ENCODE peak calls at places on chromosomes 12 and 14, in four cellular contexts. One of them, this sample, is unnamed.

GRCh38 chr12:123931686-123932321 is 40.8 kb downstream of the CCDC92 start:
- DNase-seq in cardiac muscle cell: no peak
- DNase-seq in left ventricle myocardium inferior: no peak
- DNase-seq in tibial artery: no peak
- DNase-seq in this sample: peak; percentile 13

GRCh38 chr14:104148433-104149277 is 10.3 kb downstream of the KIF26A start:
- DNase-seq in tibial artery: no peak
- DNase-seq in left ventricle myocardium inferior: peak; percentile 14
- DNase-seq in cardiac muscle cell: no peak
- DNase-seq in this sample: no peak

GRCh38 chr14:88005978-88006851 is 1.3 kb downstream of the GPR65 start:
- DNase-seq in left ventricle myocardium inferior: no peak
- DNase-seq in tibial artery: no peak
- DNase-seq in cardiac muscle cell: no peak
- DNase-seq in this sample: peak; percentile 56

GRCh38 chr14:59398841-59399240 is 66.3 kb downstream of the GPR135 start:
- DNase-seq in cardiac muscle cell: no peak
- DNase-seq in tibial artery: no peak
- DNase-seq in left ventricle myocardium inferior: no peak
- DNase-seq in this sample: no peak

GRCh38 chr14:100611811-100612480 is 24.7 kb upstream of the BEGAIN start:
- DNase-seq in left ventricle myocardium inferior: no peak
- DNase-seq in cardiac muscle cell: no peak
- DNase-seq in tibial artery: peak; percentile 48
- DNase-seq in this sample: no peak

GRCh38 chr14:31208546-31209424 is 1.2 kb upstream of the HECTD1 start:
- DNase-seq in cardiac muscle cell: no peak
- DNase-seq in left ventricle myocardium inferior: no peak
- DNase-seq in tibial artery: no peak
- DNase-seq in this sample: no peak

GRCh38 chr12:49827351-49828099 is 688 bp downstream of the NCKAP5L start:
- DNase-seq in tibial artery: peak; percentile 83
- DNase-seq in cardiac muscle cell: peak; percentile 83
- DNase-seq in left ventricle myocardium inferior: peak; percentile 79
- DNase-seq in this sample: peak; percentile 27

GRCh38 chr14:21711360-21711961 is 37.8 kb upstream of the OR4E1 start:
- DNase-seq in cardiac muscle cell: peak; percentile 69
- DNase-seq in tibial artery: no peak
- DNase-seq in left ventricle myocardium inferior: no peak
- DNase-seq in this sample: no peak

GRCh38 chr14:80054020-80054419 is 157.3 kb downstream of the DIO2 start:
- DNase-seq in tibial artery: no peak
- DNase-seq in left ventricle myocardium inferior: no peak
- DNase-seq in cardiac muscle cell: no peak
- DNase-seq in this sample: no peak

GRCh38 chr14:77064535-77065178 is 33.4 kb upstream of the CIPC start:
- DNase-seq in tibial artery: no peak
- DNase-seq in cardiac muscle cell: no peak
- DNase-seq in left ventricle myocardium inferior: no peak
- DNase-seq in this sample: no peak

GRCh38 chr12:92080390-92081285 is 65.0 kb downstream of the BTG1 start:
- DNase-seq in left ventricle myocardium inferior: no peak
- DNase-seq in tibial artery: no peak
- DNase-seq in cardiac muscle cell: peak; percentile 61
- DNase-seq in this sample: no peak

GRCh38 chr14:36524220-36524837 is 4.3 kb upstream of the NKX2-1 start:
- DNase-seq in tibial artery: no peak
- DNase-seq in cardiac muscle cell: no peak
- DNase-seq in left ventricle myocardium inferior: no peak
- DNase-seq in this sample: no peak

GRCh38 chr14:81516941-81517797 is 16.5 kb downstream of the SEL1L start:
- DNase-seq in left ventricle myocardium inferior: no peak
- DNase-seq in tibial artery: no peak
- DNase-seq in cardiac muscle cell: peak; percentile 87
- DNase-seq in this sample: no peak

GRCh38 chr14:105491366-105492006 is 440 bp downstream of the TEDC1 start:
- DNase-seq in cardiac muscle cell: peak; percentile 32
- DNase-seq in tibial artery: peak; percentile 85
- DNase-seq in left ventricle myocardium inferior: peak; percentile 67
- DNase-seq in this sample: peak; percentile 93

GRCh38 chr12:977163-977562 is 13.9 kb upstream of the ERC1 start:
- DNase-seq in cardiac muscle cell: no peak
- DNase-seq in tibial artery: no peak
- DNase-seq in left ventricle myocardium inferior: no peak
- DNase-seq in this sample: no peak

GRCh38 chr12:95943231-95943842 is at the start of gene AMDHD1:
- DNase-seq in left ventricle myocardium inferior: peak; percentile 44
- DNase-seq in tibial artery: peak; percentile 69
- DNase-seq in cardiac muscle cell: peak; percentile 55
- DNase-seq in this sample: peak; percentile 39

GRCh38 chr12:115208098-115208497 is 524.1 kb upstream of the TBX3 start:
- DNase-seq in cardiac muscle cell: no peak
- DNase-seq in left ventricle myocardium inferior: no peak
- DNase-seq in tibial artery: no peak
- DNase-seq in this sample: no peak

GRCh38 chr12:28027947-28028724 is 55.6 kb upstream of the PTHLH start:
- DNase-seq in cardiac muscle cell: peak; percentile 26
- DNase-seq in tibial artery: no peak
- DNase-seq in left ventricle myocardium inferior: no peak
- DNase-seq in this sample: no peak

GRCh38 chr12:3218150-3218845 is 141.1 kb downstream of the TSPAN9 start:
- DNase-seq in cardiac muscle cell: peak; percentile 89
- DNase-seq in left ventricle myocardium inferior: peak; percentile 85
- DNase-seq in tibial artery: peak; percentile 95
- DNase-seq in this sample: no peak

GRCh38 chr14:87847216-87847615 is 145.8 kb downstream of the GALC start:
- DNase-seq in cardiac muscle cell: no peak
- DNase-seq in tibial artery: no peak
- DNase-seq in left ventricle myocardium inferior: no peak
- DNase-seq in this sample: no peak

GRCh38 chr14:68683326-68683725 is 109.5 kb downstream of the ZFP36L1 start:
- DNase-seq in cardiac muscle cell: peak; percentile 38
- DNase-seq in left ventricle myocardium inferior: no peak
- DNase-seq in tibial artery: peak; percentile 67
- DNase-seq in this sample: no peak

GRCh38 chr14:61168126-61168525 is 113.0 kb downstream of the TMEM30B start:
- DNase-seq in cardiac muscle cell: no peak
- DNase-seq in tibial artery: no peak
- DNase-seq in left ventricle myocardium inferior: no peak
- DNase-seq in this sample: no peak

GRCh38 chr12:20476551-20476950 is 108.2 kb downstream of the PDE3A start:
- DNase-seq in tibial artery: no peak
- DNase-seq in left ventricle myocardium inferior: no peak
- DNase-seq in cardiac muscle cell: no peak
- DNase-seq in this sample: no peak

GRCh38 chr14:20578325-20578724 is 9.5 kb downstream of the RNASE11 start:
- DNase-seq in cardiac muscle cell: no peak
- DNase-seq in left ventricle myocardium inferior: no peak
- DNase-seq in tibial artery: no peak
- DNase-seq in this sample: no peak

GRCh38 chr12:26627335-26627734 is 205.7 kb downstream of the ITPR2 start:
- DNase-seq in tibial artery: no peak
- DNase-seq in left ventricle myocardium inferior: no peak
- DNase-seq in cardiac muscle cell: peak; percentile 41
- DNase-seq in this sample: no peak

GRCh38 chr12:51827925-51828818 is 20.3 kb downstream of the FIGNL2 start:
- DNase-seq in cardiac muscle cell: peak; percentile 46
- DNase-seq in tibial artery: no peak
- DNase-seq in left ventricle myocardium inferior: no peak
- DNase-seq in this sample: no peak

GRCh38 chr14:96567289-96567899 is 65.2 kb downstream of the PAPOLA start:
- DNase-seq in cardiac muscle cell: peak; percentile 65
- DNase-seq in tibial artery: no peak
- DNase-seq in left ventricle myocardium inferior: no peak
- DNase-seq in this sample: no peak

GRCh38 chr14:76918751-76919421 is 92.7 kb downstream of the LRRC74A start:
- DNase-seq in left ventricle myocardium inferior: peak; percentile 95
- DNase-seq in cardiac muscle cell: peak; percentile 99
- DNase-seq in tibial artery: peak; percentile 100
- DNase-seq in this sample: no peak

GRCh38 chr12:131090254-131091210 is 136.8 kb downstream of the ADGRD1 start:
- DNase-seq in cardiac muscle cell: no peak
- DNase-seq in left ventricle myocardium inferior: no peak
- DNase-seq in tibial artery: no peak
- DNase-seq in this sample: no peak

GRCh38 chr12:45912774-45913173 is 77.6 kb downstream of the SCAF11 start:
- DNase-seq in tibial artery: no peak
- DNase-seq in left ventricle myocardium inferior: no peak
- DNase-seq in cardiac muscle cell: no peak
- DNase-seq in this sample: no peak

GRCh38 chr12:79127268-79127895 is 262.8 kb downstream of the SYT1 start:
- DNase-seq in tibial artery: no peak
- DNase-seq in cardiac muscle cell: peak; percentile 86
- DNase-seq in left ventricle myocardium inferior: no peak
- DNase-seq in this sample: no peak

GRCh38 chr12:47705239-47705570 is 625 bp downstream of the RPAP3 start:
- DNase-seq in cardiac muscle cell: no peak
- DNase-seq in left ventricle myocardium inferior: no peak
- DNase-seq in tibial artery: no peak
- DNase-seq in this sample: no peak

GRCh38 chr12:92912052-92912451 is 17.0 kb downstream of the EEA1 start:
- DNase-seq in left ventricle myocardium inferior: no peak
- DNase-seq in cardiac muscle cell: no peak
- DNase-seq in tibial artery: no peak
- DNase-seq in this sample: no peak

GRCh38 chr14:100662850-100663527 is 63.7 kb upstream of the DLK1 start:
- DNase-seq in tibial artery: no peak
- DNase-seq in cardiac muscle cell: peak; percentile 71
- DNase-seq in left ventricle myocardium inferior: peak; percentile 59
- DNase-seq in this sample: peak; percentile 22

GRCh38 chr12:20044836-20045235 is 323.5 kb upstream of the PDE3A start:
- DNase-seq in cardiac muscle cell: peak; percentile 62
- DNase-seq in left ventricle myocardium inferior: no peak
- DNase-seq in tibial artery: no peak
- DNase-seq in this sample: no peak

GRCh38 chr12:120834489-120835303 is 69.5 kb downstream of the SPPL3 start:
- DNase-seq in cardiac muscle cell: no peak
- DNase-seq in tibial artery: no peak
- DNase-seq in left ventricle myocardium inferior: no peak
- DNase-seq in this sample: no peak
- H3K4me1 ChIP-seq in cardiac muscle cell: peaks cover 73% of the 10 kb centered on the region
- H3K4me1 ChIP-seq in tibial artery: peaks cover 38% of the 10 kb centered on the region
- H3K4me1 ChIP-seq in left ventricle myocardium inferior: peaks cover 78% of the 10 kb centered on the region
- H3K4me1 ChIP-seq in this sample: peaks cover 3% of the 10 kb centered on the region

GRCh38 chr14:75323571-75323970 is 44.9 kb downstream of the FOS start:
- DNase-seq in left ventricle myocardium inferior: no peak
- DNase-seq in tibial artery: no peak
- DNase-seq in cardiac muscle cell: no peak
- DNase-seq in this sample: no peak

GRCh38 chr14:75322746-75323145 is 44.1 kb downstream of the FOS start:
- DNase-seq in left ventricle myocardium inferior: no peak
- DNase-seq in cardiac muscle cell: no peak
- DNase-seq in tibial artery: no peak
- DNase-seq in this sample: no peak

GRCh38 chr14:75334191-75335051 is 55.8 kb downstream of the FOS start:
- DNase-seq in tibial artery: no peak
- DNase-seq in left ventricle myocardium inferior: peak; percentile 60
- DNase-seq in cardiac muscle cell: peak; percentile 32
- DNase-seq in this sample: peak; percentile 18

GRCh38 chr14:75333523-75334190 is 55.0 kb downstream of the FOS start:
- DNase-seq in tibial artery: no peak
- DNase-seq in cardiac muscle cell: no peak
- DNase-seq in left ventricle myocardium inferior: no peak
- DNase-seq in this sample: no peak

DNA sequence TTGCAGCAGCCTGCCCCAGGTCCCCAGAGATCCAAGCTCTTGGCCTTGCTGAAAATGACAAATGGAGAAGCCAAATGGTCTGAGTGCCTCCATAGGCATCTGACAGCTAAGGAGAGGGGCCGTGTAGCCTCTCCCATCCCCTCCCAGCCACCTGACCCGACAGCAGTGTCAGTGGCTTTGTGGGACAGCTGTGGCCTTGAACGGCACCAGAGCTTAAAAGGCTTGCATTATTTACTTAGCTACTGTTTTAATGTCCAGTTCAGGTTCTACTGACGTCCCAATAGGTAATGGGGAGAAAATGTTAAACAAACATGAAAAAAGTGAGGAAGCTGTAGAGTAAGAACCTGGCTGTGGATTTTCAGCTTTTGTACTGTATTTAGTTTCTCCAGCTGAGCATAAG is 49.9 kb downstream of the FOS start:
- DNase-seq in tibial artery: no peak
- DNase-seq in cardiac muscle cell: no peak
- DNase-seq in left ventricle myocardium inferior: no peak
- DNase-seq in this sample: no peak
- H3K4me1 ChIP-seq in tibial artery: no peaks in the 10 kb centered on the region
- H3K4me1 ChIP-seq in cardiac muscle cell: peaks cover 10% of the 10 kb centered on the region
- H3K4me1 ChIP-seq in left ventricle myocardium inferior: no peaks in the 10 kb centered on the region
- H3K4me1 ChIP-seq in this sample: peaks cover 2% of the 10 kb centered on the region

GRCh38 chr12:132342322-132342721 is 12.9 kb upstream of the GALNT9 start:
- DNase-seq in tibial artery: no peak
- DNase-seq in left ventricle myocardium inferior: no peak
- DNase-seq in cardiac muscle cell: no peak
- DNase-seq in this sample: no peak
- H3K4me1 ChIP-seq in tibial artery: no peaks in the 10 kb centered on the region
- H3K4me1 ChIP-seq in left ventricle myocardium inferior: no peaks in the 10 kb centered on the region
- H3K4me1 ChIP-seq in cardiac muscle cell: no peaks in the 10 kb centered on the region
- H3K4me1 ChIP-seq in this sample: no peaks in the 10 kb centered on the region

GRCh38 chr14:90538716-90539495 is 142.1 kb downstream of the CALM1 start:
- DNase-seq in cardiac muscle cell: no peak
- DNase-seq in tibial artery: no peak
- DNase-seq in left ventricle myocardium inferior: no peak
- DNase-seq in this sample: no peak

GRCh38 chr14:90536511-90537191 is 139.8 kb downstream of the CALM1 start:
- DNase-seq in cardiac muscle cell: no peak
- DNase-seq in left ventricle myocardium inferior: peak; percentile 47
- DNase-seq in tibial artery: no peak
- DNase-seq in this sample: no peak

GRCh38 chr14:90539496-90539775 is 142.6 kb downstream of the CALM1 start:
- DNase-seq in left ventricle myocardium inferior: no peak
- DNase-seq in tibial artery: no peak
- DNase-seq in cardiac muscle cell: no peak
- DNase-seq in this sample: no peak

GRCh38 chr14:90539996-90540395 is 143.2 kb downstream of the CALM1 start:
- DNase-seq in left ventricle myocardium inferior: no peak
- DNase-seq in cardiac muscle cell: no peak
- DNase-seq in tibial artery: no peak
- DNase-seq in this sample: no peak

DNA sequence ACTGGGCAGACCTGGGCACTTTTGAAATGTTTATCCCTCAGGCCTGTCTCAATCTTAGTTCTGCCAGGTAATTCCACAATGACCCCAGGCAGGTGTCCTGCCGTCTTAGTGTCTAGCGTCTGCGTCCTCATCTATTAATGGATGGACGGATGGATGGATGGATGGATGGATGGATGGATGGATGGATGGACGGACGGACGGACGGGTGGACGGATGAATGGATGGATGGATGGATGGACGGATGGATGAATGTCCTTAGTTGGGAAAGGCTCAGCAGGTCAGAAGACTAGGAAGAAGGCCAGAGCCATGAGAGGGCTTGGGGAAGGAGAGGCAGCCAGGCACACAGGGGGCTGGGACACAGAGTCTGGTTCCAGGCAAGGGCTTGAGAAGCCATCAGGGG is 141.3 kb downstream of the CALM1 start:
- DNase-seq in left ventricle myocardium inferior: no peak
- DNase-seq in cardiac muscle cell: no peak
- DNase-seq in tibial artery: no peak
- DNase-seq in this sample: no peak
- H3K4me1 ChIP-seq in left ventricle myocardium inferior: peaks cover 41% of the 10 kb centered on the region
- H3K4me1 ChIP-seq in cardiac muscle cell: no peaks in the 10 kb centered on the region
- H3K4me1 ChIP-seq in tibial artery: peaks cover 28% of the 10 kb centered on the region
- H3K4me1 ChIP-seq in this sample: no peaks in the 10 kb centered on the region

GRCh38 chr14:54702492-54702891 is 135.6 kb downstream of the SAMD4A start:
- DNase-seq in cardiac muscle cell: no peak
- DNase-seq in left ventricle myocardium inferior: no peak
- DNase-seq in tibial artery: no peak
- DNase-seq in this sample: no peak
- H3K4me1 ChIP-seq in cardiac muscle cell: peaks cover 42% of the 10 kb centered on the region
- H3K4me1 ChIP-seq in left ventricle myocardium inferior: peaks cover 83% of the 10 kb centered on the region
- H3K4me1 ChIP-seq in tibial artery: peaks cover 32% of the 10 kb centered on the region
- H3K4me1 ChIP-seq in this sample: no peaks in the 10 kb centered on the region

This sample was measured in effector memory CD4-positive, alpha-beta T cell.